ENCODE peak calls at places on chromosomes 4 and X, in ten cellular contexts. One of them, this sample, is unnamed.

GRCh38 chrX:43970528-43970927 is 2.7 kb downstream of the NDP start:
- DNase-seq in lower leg skin: no peak
- DNase-seq in GM12864: no peak
- DNase-seq in adrenal gland: no peak
- DNase-seq in fibroblast of lung: no peak
- DNase-seq in endodermal cell: no peak
- DNase-seq in astrocyte of the spinal cord: no peak
- DNase-seq in GM23248: peak
- DNase-seq in stomach: no peak
- DNase-seq in aorta: no peak
- DNase-seq in this sample: no peak

GRCh38 chr4:137283737-137284136 is 248.6 kb downstream of the PCDH18 start:
- DNase-seq in adrenal gland: no peak
- DNase-seq in aorta: no peak
- DNase-seq in fibroblast of lung: peak
- DNase-seq in astrocyte of the spinal cord: peak
- DNase-seq in GM23248: peak
- DNase-seq in GM12864: no peak
- DNase-seq in lower leg skin: no peak
- DNase-seq in endodermal cell: no peak
- DNase-seq in stomach: no peak
- DNase-seq in this sample: no peak

GRCh38 chr4:6364581-6364980 is 94.9 kb downstream of the WFS1 start:
- DNase-seq in stomach: no peak
- DNase-seq in lower leg skin: no peak
- DNase-seq in fibroblast of lung: no peak
- DNase-seq in GM12864: no peak
- DNase-seq in adrenal gland: no peak
- DNase-seq in aorta: peak
- DNase-seq in astrocyte of the spinal cord: no peak
- DNase-seq in endodermal cell: no peak
- DNase-seq in GM23248: no peak
- DNase-seq in this sample: no peak

GRCh38 chr4:100517864-100518341 is at the start of gene EMCN:
- DNase-seq in aorta: no peak
- DNase-seq in endodermal cell: no peak
- DNase-seq in GM12864: no peak
- DNase-seq in astrocyte of the spinal cord: peak
- DNase-seq in fibroblast of lung: no peak
- DNase-seq in GM23248: peak
- DNase-seq in lower leg skin: no peak
- DNase-seq in adrenal gland: peak
- DNase-seq in stomach: no peak
- DNase-seq in this sample: no peak

GRCh38 chrX:22950278-22951266 is 49.2 kb upstream of the DDX53 start:
- DNase-seq in GM23248: peak
- DNase-seq in lower leg skin: no peak
- DNase-seq in GM12864: no peak
- DNase-seq in astrocyte of the spinal cord: peak
- DNase-seq in endodermal cell: no peak
- DNase-seq in aorta: no peak
- DNase-seq in stomach: no peak
- DNase-seq in fibroblast of lung: peak
- DNase-seq in adrenal gland: peak
- DNase-seq in this sample: no peak

GRCh38 chr4:90833698-90834097 is 706.5 kb downstream of the CCSER1 start:
- DNase-seq in GM12864: no peak
- DNase-seq in astrocyte of the spinal cord: no peak
- DNase-seq in endodermal cell: no peak
- DNase-seq in fibroblast of lung: no peak
- DNase-seq in lower leg skin: no peak
- DNase-seq in GM23248: no peak
- DNase-seq in adrenal gland: no peak
- DNase-seq in aorta: no peak
- DNase-seq in stomach: no peak
- DNase-seq in this sample: no peak

GRCh38 chr4:23857353-23857752 is 32.5 kb downstream of the PPARGC1A start:
- DNase-seq in lower leg skin: no peak
- DNase-seq in stomach: no peak
- DNase-seq in GM12864: no peak
- DNase-seq in aorta: no peak
- DNase-seq in adrenal gland: no peak
- DNase-seq in astrocyte of the spinal cord: peak
- DNase-seq in fibroblast of lung: peak
- DNase-seq in endodermal cell: no peak
- DNase-seq in GM23248: peak
- DNase-seq in this sample: no peak

GRCh38 chrX:70092247-70092646 is 30.0 kb downstream of the OTUD6A start:
- DNase-seq in GM12864: no peak
- DNase-seq in endodermal cell: no peak
- DNase-seq in stomach: no peak
- DNase-seq in GM23248: no peak
- DNase-seq in lower leg skin: no peak
- DNase-seq in aorta: no peak
- DNase-seq in fibroblast of lung: no peak
- DNase-seq in astrocyte of the spinal cord: no peak
- DNase-seq in adrenal gland: no peak
- DNase-seq in this sample: no peak

GRCh38 chr4:143185253-143186107 is 763 bp downstream of the USP38 start:
- DNase-seq in stomach: no peak
- DNase-seq in fibroblast of lung: peak
- DNase-seq in astrocyte of the spinal cord: no peak
- DNase-seq in aorta: no peak
- DNase-seq in endodermal cell: peak
- DNase-seq in lower leg skin: peak
- DNase-seq in GM23248: peak
- DNase-seq in adrenal gland: peak
- DNase-seq in GM12864: no peak
- DNase-seq in this sample: no peak

GRCh38 chr4:171650543-171650942 is 162.7 kb upstream of the GALNTL6 start:
- DNase-seq in aorta: no peak
- DNase-seq in fibroblast of lung: no peak
- DNase-seq in GM12864: no peak
- DNase-seq in lower leg skin: no peak
- DNase-seq in endodermal cell: peak
- DNase-seq in stomach: no peak
- DNase-seq in astrocyte of the spinal cord: no peak
- DNase-seq in GM23248: no peak
- DNase-seq in adrenal gland: no peak
- DNase-seq in this sample: no peak

GRCh38 chrX:130083107-130083490 is 27.2 kb downstream of the ELF4 start:
- DNase-seq in stomach: no peak
- DNase-seq in GM12864: no peak
- DNase-seq in fibroblast of lung: no peak
- DNase-seq in GM23248: no peak
- DNase-seq in astrocyte of the spinal cord: no peak
- DNase-seq in adrenal gland: no peak
- DNase-seq in aorta: no peak
- DNase-seq in endodermal cell: peak
- DNase-seq in lower leg skin: no peak
- DNase-seq in this sample: no peak

GRCh38 chrX:130086414-130087207 is 23.7 kb downstream of the ELF4 start:
- DNase-seq in astrocyte of the spinal cord: no peak
- DNase-seq in stomach: no peak
- DNase-seq in aorta: no peak
- DNase-seq in adrenal gland: no peak
- DNase-seq in lower leg skin: no peak
- DNase-seq in GM23248: no peak
- DNase-seq in endodermal cell: no peak
- DNase-seq in GM12864: no peak
- DNase-seq in fibroblast of lung: no peak
- DNase-seq in this sample: no peak

GRCh38 chrX:130083656-130084382 is 26.5 kb downstream of the ELF4 start:
- DNase-seq in aorta: no peak
- DNase-seq in endodermal cell: no peak
- DNase-seq in astrocyte of the spinal cord: no peak
- DNase-seq in stomach: no peak
- DNase-seq in adrenal gland: no peak
- DNase-seq in GM12864: peak
- DNase-seq in GM23248: no peak
- DNase-seq in lower leg skin: no peak
- DNase-seq in fibroblast of lung: no peak
- DNase-seq in this sample: no peak

GRCh38 chrX:130085551-130085986 is 24.7 kb downstream of the ELF4 start:
- DNase-seq in stomach: no peak
- DNase-seq in GM12864: no peak
- DNase-seq in adrenal gland: no peak
- DNase-seq in endodermal cell: no peak
- DNase-seq in lower leg skin: no peak
- DNase-seq in astrocyte of the spinal cord: no peak
- DNase-seq in GM23248: peak
- DNase-seq in fibroblast of lung: no peak
- DNase-seq in aorta: no peak
- DNase-seq in this sample: no peak

DNA sequence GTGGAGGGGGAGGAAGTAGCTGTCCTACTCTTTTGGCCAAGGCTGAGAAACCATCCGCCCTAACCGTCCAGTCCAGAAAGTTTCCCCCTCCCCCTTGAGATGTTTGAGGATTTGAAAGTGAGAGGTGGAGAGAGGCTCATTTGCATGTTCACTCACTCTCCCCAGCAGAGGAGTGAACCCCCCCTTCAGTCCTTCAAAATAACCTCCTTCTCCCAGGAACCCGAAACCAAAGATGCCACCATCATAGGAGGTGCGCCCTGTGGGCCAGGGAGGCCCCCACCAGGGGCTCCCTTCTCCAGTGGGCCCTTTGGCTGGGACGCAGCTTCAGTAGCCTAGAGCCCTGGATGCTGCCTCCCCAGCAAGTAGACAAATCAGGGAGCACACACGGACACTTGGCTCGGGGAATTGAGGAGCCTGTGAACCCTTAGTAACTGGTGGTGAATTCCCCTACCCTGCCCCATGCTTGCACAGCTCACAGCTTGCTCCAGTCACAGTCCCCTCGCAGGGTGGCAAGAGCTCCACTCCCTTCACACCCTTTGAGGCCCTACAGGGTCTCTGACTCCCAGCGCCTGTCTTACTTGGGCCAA is 25.6 kb downstream of the ELF4 start:
- DNase-seq in stomach: no peak
- DNase-seq in adrenal gland: no peak
- DNase-seq in fibroblast of lung: no peak
- DNase-seq in aorta: no peak
- DNase-seq in GM23248: no peak
- DNase-seq in GM12864: no peak
- DNase-seq in endodermal cell: no peak
- DNase-seq in lower leg skin: no peak
- DNase-seq in astrocyte of the spinal cord: no peak
- DNase-seq in this sample: no peak
- H3K4me3 ChIP-seq in stomach: peak
- H3K4me3 ChIP-seq in adrenal gland: no peak
- H3K4me3 ChIP-seq in fibroblast of lung: no peak
- H3K4me3 ChIP-seq in aorta: no peak
- H3K4me3 ChIP-seq in GM23248: no peak
- H3K4me3 ChIP-seq in GM12864: peak
- H3K4me3 ChIP-seq in endodermal cell: no peak
- H3K4me3 ChIP-seq in lower leg skin: no peak
- H3K4me3 ChIP-seq in astrocyte of the spinal cord: no peak
- H3K4me3 ChIP-seq in this sample: no peak

GRCh38 chr4:68337522-68337921 is 12.4 kb downstream of the YTHDC1 start:
- DNase-seq in GM12864: no peak
- DNase-seq in stomach: no peak
- DNase-seq in GM23248: no peak
- DNase-seq in fibroblast of lung: no peak
- DNase-seq in endodermal cell: no peak
- DNase-seq in astrocyte of the spinal cord: no peak
- DNase-seq in lower leg skin: no peak
- DNase-seq in adrenal gland: no peak
- DNase-seq in aorta: no peak
- DNase-seq in this sample: no peak
- H3K4me3 ChIP-seq in GM12864: no peak
- H3K4me3 ChIP-seq in stomach: no peak
- H3K4me3 ChIP-seq in GM23248: no peak
- H3K4me3 ChIP-seq in fibroblast of lung: no peak
- H3K4me3 ChIP-seq in endodermal cell: no peak
- H3K4me3 ChIP-seq in astrocyte of the spinal cord: no peak
- H3K4me3 ChIP-seq in lower leg skin: no peak
- H3K4me3 ChIP-seq in adrenal gland: no peak
- H3K4me3 ChIP-seq in aorta: no peak
- H3K4me3 ChIP-seq in this sample: no peak

DNA sequence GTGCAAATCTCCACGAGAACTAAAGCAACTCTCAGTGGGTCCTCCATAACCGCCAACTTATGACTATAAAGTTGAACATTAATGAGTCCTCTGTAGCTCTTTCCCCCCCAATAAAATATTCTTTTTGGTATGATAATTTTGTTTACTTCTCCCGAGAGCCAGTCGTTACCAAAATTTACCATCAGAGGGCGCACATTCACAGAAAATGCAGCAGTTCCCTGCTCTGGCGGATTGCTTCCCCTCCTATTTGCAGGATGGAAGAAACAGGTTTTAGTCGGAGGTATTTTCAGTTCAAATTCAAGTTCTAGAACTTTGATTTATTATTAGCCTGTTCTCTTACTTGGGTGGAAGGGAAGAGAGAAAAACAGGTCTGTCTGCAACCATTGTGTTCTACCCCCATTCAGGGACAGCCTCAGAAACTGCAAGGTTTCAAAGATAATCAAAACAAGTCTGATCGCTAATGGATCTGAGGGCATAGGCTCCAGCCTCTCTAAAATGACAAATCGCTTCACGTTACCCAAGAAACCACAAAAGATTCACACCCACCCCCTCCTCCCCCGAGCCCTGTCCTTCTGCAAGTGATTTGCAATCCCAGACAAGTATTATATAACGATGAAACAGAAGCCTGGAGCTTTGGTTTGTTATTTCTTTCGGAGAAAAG is 263.7 kb upstream of the RPS6KA3 start:
- DNase-seq in fibroblast of lung: peak
- DNase-seq in GM23248: peak
- DNase-seq in stomach: peak
- DNase-seq in lower leg skin: peak
- DNase-seq in GM12864: no peak
- DNase-seq in adrenal gland: peak
- DNase-seq in astrocyte of the spinal cord: peak
- DNase-seq in aorta: no peak
- DNase-seq in endodermal cell: peak
- DNase-seq in this sample: peak
- H3K4me3 ChIP-seq in fibroblast of lung: peak
- H3K4me3 ChIP-seq in GM23248: peak
- H3K4me3 ChIP-seq in stomach: peak
- H3K4me3 ChIP-seq in lower leg skin: no peak
- H3K4me3 ChIP-seq in GM12864: no peak
- H3K4me3 ChIP-seq in adrenal gland: no peak
- H3K4me3 ChIP-seq in astrocyte of the spinal cord: peak
- H3K4me3 ChIP-seq in aorta: no peak
- H3K4me3 ChIP-seq in endodermal cell: no peak
- H3K4me3 ChIP-seq in this sample: no peak

DNA sequence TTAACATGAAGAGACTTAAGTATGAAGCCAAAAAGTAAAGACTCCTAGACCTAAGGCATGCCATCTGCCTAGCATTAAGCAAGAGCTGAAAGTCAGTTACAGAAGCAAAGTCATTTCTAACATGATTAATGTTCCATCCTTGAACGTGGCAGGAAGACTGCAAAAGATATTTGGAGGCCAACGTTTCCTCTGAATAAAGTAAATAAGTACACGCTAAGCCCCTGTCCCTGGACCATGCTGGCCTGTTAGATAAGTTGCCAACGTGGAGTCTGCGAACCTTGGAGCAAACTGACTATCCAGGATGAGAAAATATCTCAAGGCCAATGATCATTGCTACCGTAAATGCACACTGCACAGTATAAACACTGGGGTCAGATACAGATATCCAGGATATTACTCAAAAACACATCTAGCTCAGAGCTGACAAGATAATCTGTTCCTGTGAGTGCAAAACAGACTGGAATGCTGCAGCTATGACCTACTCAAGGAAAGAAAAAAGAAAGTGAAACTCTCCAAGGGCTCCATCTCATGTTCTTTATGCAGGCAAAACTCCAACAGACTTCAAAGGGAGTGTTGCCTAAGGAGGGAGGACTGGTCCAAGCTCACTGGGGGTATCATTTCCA is 255.8 kb downstream of the COL25A1 start:
- DNase-seq in GM23248: peak
- DNase-seq in fibroblast of lung: peak
- DNase-seq in astrocyte of the spinal cord: peak
- DNase-seq in aorta: no peak
- DNase-seq in adrenal gland: peak
- DNase-seq in GM12864: no peak
- DNase-seq in lower leg skin: no peak
- DNase-seq in endodermal cell: no peak
- DNase-seq in stomach: no peak
- DNase-seq in this sample: peak
- H3K4me3 ChIP-seq in GM23248: peak
- H3K4me3 ChIP-seq in fibroblast of lung: peak
- H3K4me3 ChIP-seq in astrocyte of the spinal cord: no peak
- H3K4me3 ChIP-seq in aorta: no peak
- H3K4me3 ChIP-seq in adrenal gland: no peak
- H3K4me3 ChIP-seq in GM12864: no peak
- H3K4me3 ChIP-seq in lower leg skin: no peak
- H3K4me3 ChIP-seq in endodermal cell: no peak
- H3K4me3 ChIP-seq in stomach: no peak
- H3K4me3 ChIP-seq in this sample: no peak

This sample was measured in tibial nerve.